ENCODE peak calls at places on chromosomes 12 and 14, in five cellular contexts. D, V, F, H and K are unnamed samples.
A peak's percentile ranks its signal among the peaks of the same experiment; 100 is the strongest.

GRCh38 chr14:44529026-44529425 is 21.9 kb upstream of the FSCB start:
- DNase-seq in H (no peak), V (no peak), D (no peak), F (peak; percentile 83), K (no peak)

GRCh38 chr14:56585461-56586084 is 6.0 kb downstream of the TMEM260 start:
- DNase-seq in D (no peak), V (no peak), H (no peak), F (no peak), K (no peak)

GRCh38 chr12:107468182-107468581 is 217.4 kb upstream of the PWP1 start:
- DNase-seq in D (no peak), V (no peak), F (no peak), H (no peak), K (no peak)

GRCh38 chr12:74581439-74581838 is 43.8 kb downstream of the ATXN7L3B start:
- DNase-seq in D (no peak), V (no peak), H (no peak), F (no peak), K (no peak)

GRCh38 chr12:91406920-91407341 is 224.3 kb upstream of the DCN start:
- DNase-seq in V (no peak), D (no peak), H (no peak), F (peak; percentile 49), K (no peak)

GRCh38 chr14:59482471-59483331 is 1.5 kb downstream of the L3HYPDH start:
- DNase-seq in H (no peak), D (peak; percentile 38), V (no peak), F (peak; percentile 90), K (no peak)

GRCh38 chr12:2311001-2311778 is 258.4 kb downstream of the CACNA1C start:
- DNase-seq in D (no peak), F (no peak), H (no peak), V (no peak), K (no peak)

GRCh38 chr14:33484264-33484663 is 466.6 kb downstream of the EGLN3 start:
- DNase-seq in D (no peak), F (peak; percentile 37), H (no peak), V (no peak), K (no peak)

GRCh38 chr12:1811281-1811947 is 9.0 kb upstream of the LRTM2 start:
- DNase-seq in H (no peak), V (no peak), D (no peak), F (peak; percentile 55), K (no peak)

GRCh38 chr14:65564370-65564769 is 151.8 kb downstream of the FUT8 start:
- DNase-seq in H (no peak), V (no peak), F (no peak), D (no peak), K (no peak)

GRCh38 chr14:51727526-51727925 is 75.8 kb downstream of the FRMD6 start:
- DNase-seq in V (no peak), H (no peak), F (no peak), D (no peak), K (no peak)

GRCh38 chr12:107503129-107503850 is 182.3 kb upstream of the PWP1 start:
- DNase-seq in H (no peak), V (no peak), D (no peak), F (no peak), K (no peak)

GRCh38 chr12:120639771-120640721 is at the start of gene CABP1:
- DNase-seq in D (no peak), F (no peak), V (no peak), H (peak; percentile 79), K (no peak)
- TF ChIP-seq CTCF in D (peak; percentile 19), F (no peak), V (peak; percentile 72), H (peak; percentile 21), K (peak; percentile 25)

GRCh38 chr14:53613404-53614253 is 343.0 kb downstream of the BMP4 start:
- DNase-seq in V (no peak), F (no peak), H (no peak), D (no peak), K (no peak)
- TF ChIP-seq CTCF in V (no peak), F (no peak), H (no peak), D (no peak), K (no peak)

GRCh38 chr12:6469609-6470374 is 685 bp downstream of the VAMP1 start:
- DNase-seq in D (no peak), H (no peak), V (no peak), F (no peak), K (no peak)

GRCh38 chr12:6471992-6472366 is 1.5 kb upstream of the VAMP1 start:
- DNase-seq in F (no peak), V (no peak), H (no peak), D (no peak), K (no peak)

GRCh38 chr12:6469092-6469491 is 1.4 kb downstream of the VAMP1 start:
- DNase-seq in F (no peak), V (no peak), D (no peak), H (no peak), K (no peak)

GRCh38 chr12:6472491-6472890 is 2.0 kb upstream of the VAMP1 start:
- DNase-seq in F (no peak), H (no peak), D (no peak), V (no peak), K (no peak)

GRCh38 chr12:6470375-6471163 is at the start of gene VAMP1:
- DNase-seq in H (peak; percentile 98), F (peak; percentile 96), D (peak; percentile 98), V (peak; percentile 97), K (peak; percentile 98)
- TF ChIP-seq CTCF in H (no peak), F (no peak), D (no peak), V (no peak), K (peak; percentile 12)

DNA sequence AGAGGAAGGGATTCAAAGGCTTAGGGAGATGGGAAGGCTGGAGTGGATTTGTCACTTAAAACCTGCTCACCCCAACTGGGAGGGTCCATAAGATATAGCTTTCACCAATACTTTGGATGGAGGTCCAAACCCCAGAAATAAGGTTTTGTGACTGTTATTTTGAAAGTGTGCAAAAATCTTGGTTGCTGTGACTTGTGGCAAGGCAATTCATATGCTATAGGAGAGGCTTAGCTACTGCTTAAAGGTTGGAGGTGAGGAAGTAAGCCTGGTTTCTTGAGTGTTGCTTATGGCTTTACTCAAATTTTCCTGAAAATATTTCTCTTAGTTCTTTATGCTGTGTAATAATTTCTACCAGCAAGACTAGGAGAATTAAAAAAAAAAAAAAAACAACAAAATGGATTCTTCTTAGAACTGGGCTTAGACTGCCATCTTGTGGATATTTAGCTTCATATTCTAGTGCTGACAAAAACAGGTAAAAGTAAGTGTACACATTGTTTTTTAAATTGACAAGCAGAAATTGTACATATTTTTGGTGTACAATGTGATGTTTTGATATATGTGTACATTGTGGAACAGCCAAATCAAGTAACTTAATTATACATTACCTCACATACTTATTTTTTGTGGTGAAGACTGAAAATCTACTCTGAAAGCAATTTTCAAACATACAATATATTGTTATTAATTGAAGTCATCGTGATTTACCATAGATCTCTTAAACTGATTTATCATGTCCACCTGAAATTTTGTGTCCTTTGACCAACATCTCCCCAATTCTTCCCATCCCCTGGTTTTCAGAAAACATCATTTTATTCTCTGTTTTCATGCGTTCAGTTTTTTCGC is 23.0 kb downstream of the PDE6H start:
- DNase-seq in F (peak; percentile 92), V (no peak), D (no peak), H (no peak), K (no peak)
- TF ChIP-seq CTCF in F (peak; percentile 60), V (peak; percentile 89), D (peak; percentile 74), H (peak; percentile 79), K (peak; percentile 76)

GRCh38 chr12:67388331-67389163 is 119.4 kb downstream of the CAND1 start:
- DNase-seq in F (no peak), D (no peak), V (no peak), H (peak; percentile 61), K (no peak)
- TF ChIP-seq CTCF in F (peak; percentile 15), D (no peak), V (peak; percentile 72), H (peak; percentile 50), K (peak; percentile 22)

GRCh38 chr14:20757963-20758362 is 10.2 kb upstream of the EDDM3B start:
- DNase-seq in H (peak; percentile 9), F (no peak), D (peak; percentile 34), V (no peak), K (no peak)
- TF ChIP-seq CTCF in H (peak; percentile 25), F (peak; percentile 1), D (peak; percentile 48), V (no peak), K (no peak)

GRCh38 chr12:26971963-26972362 is 33.7 kb downstream of the FGFR1OP2 start:
- DNase-seq in F (no peak), H (no peak), V (no peak), D (no peak), K (no peak)
- TF ChIP-seq CTCF in F (no peak), H (no peak), V (no peak), D (no peak), K (no peak)

GRCh38 chr12:51269174-51270066 is 795 bp downstream of the SMAGP start:
- DNase-seq in H (peak; percentile 59), F (peak; percentile 39), V (peak; percentile 71), D (peak; percentile 26), K (no peak)
- TF ChIP-seq CTCF in H (no peak), F (peak; percentile 20), V (peak; percentile 44), D (peak; percentile 23), K (peak; percentile 37)

GRCh38 chr12:124162151-124163110 is 132.5 kb upstream of the RFLNA start:
- DNase-seq in F (peak; percentile 8), V (no peak), D (no peak), H (no peak), K (no peak)
- TF ChIP-seq CTCF in F (no peak), V (no peak), D (no peak), H (no peak), K (no peak)

DNA sequence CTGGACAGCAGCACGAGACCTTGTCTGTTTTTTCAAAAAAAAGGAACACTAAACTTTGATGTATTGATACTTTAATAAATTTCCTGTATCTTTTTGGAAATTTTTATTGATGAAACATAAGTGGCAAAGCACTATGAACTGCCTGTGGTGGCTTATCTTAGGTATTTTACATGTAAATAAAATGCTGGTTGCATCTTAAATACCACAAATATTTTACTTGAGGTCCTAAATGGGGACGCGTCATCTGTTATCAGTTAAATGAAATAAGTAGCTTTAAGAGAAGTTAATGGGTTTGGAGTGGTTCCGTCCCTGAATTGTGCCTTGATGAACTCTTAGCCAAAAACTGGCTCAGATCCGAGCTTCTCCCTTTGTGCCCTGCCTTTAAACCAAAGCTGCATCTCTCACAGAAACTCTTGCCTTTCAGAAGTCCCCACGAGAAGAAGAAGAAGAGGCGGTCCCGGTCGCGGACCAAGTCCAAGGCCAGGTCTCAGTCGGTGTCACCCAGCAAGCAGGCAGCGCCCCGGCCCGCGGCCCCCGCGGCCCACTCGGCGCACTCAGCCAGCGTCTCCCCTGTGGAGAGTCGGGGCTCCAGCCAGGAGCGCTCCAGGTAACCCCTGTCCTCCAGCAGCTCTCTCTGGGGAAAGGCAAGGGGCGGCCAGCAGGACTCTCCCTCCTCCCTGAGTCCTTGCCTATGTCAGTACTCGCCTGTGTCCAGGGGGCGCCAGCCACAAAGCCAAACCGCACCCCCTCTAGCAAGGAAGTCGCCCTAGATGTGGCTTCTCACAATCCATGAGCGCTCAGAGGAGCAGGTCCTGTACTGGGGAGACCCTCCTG is 31.2 kb upstream of the MMP17 start:
- DNase-seq in F (no peak), D (no peak), V (no peak), H (no peak), K (no peak)
- TF ChIP-seq CTCF in F (no peak), D (no peak), V (no peak), H (no peak), K (no peak)